ENCODE peak calls at places on chromosome 21, in seven cellular contexts. One of them, this sample, is unnamed.
A peak's percentile ranks its signal among the peaks of the same experiment; 100 is the strongest.

GRCh38 chr21:36684957-36685714 is 13.8 kb upstream of the SIM2 start:
- ATAC-seq in GM23338: no peak
- ATAC-seq in Panc1: no peak
- ATAC-seq in HepG2: no peak
- ATAC-seq in HCT116: no peak
- ATAC-seq in K562: no peak
- ATAC-seq in upper lobe of left lung: no peak
- ATAC-seq in this sample: no peak

GRCh38 chr21:25409992-25410391 is 197.3 kb downstream of the MRPL39 start:
- ATAC-seq in GM23338: no peak
- ATAC-seq in Panc1: no peak
- ATAC-seq in HepG2: no peak
- ATAC-seq in HCT116: no peak
- ATAC-seq in K562: no peak
- ATAC-seq in upper lobe of left lung: no peak
- ATAC-seq in this sample: no peak

GRCh38 chr21:33360281-33360680 is 35.5 kb downstream of the IFNAR1 start:
- ATAC-seq in GM23338: no peak
- ATAC-seq in Panc1: no peak
- ATAC-seq in HepG2: no peak
- ATAC-seq in HCT116: no peak
- ATAC-seq in K562: no peak
- ATAC-seq in upper lobe of left lung: peak; percentile 75
- ATAC-seq in this sample: peak; percentile 50

GRCh38 chr21:39688010-39688409 is 57.0 kb upstream of the IGSF5 start:
- ATAC-seq in GM23338: no peak
- ATAC-seq in Panc1: no peak
- ATAC-seq in HepG2: no peak
- ATAC-seq in HCT116: no peak
- ATAC-seq in K562: no peak
- ATAC-seq in upper lobe of left lung: no peak
- ATAC-seq in this sample: no peak

GRCh38 chr21:37294674-37295073 is 27.5 kb upstream of the VPS26C start:
- ATAC-seq in GM23338: no peak
- ATAC-seq in Panc1: no peak
- ATAC-seq in HepG2: no peak
- ATAC-seq in HCT116: no peak
- ATAC-seq in K562: no peak
- ATAC-seq in upper lobe of left lung: no peak
- ATAC-seq in this sample: no peak

GRCh38 chr21:39096754-39097153 is 86.5 kb downstream of the PSMG1 start:
- ATAC-seq in GM23338: peak; percentile 88
- ATAC-seq in Panc1: no peak
- ATAC-seq in HepG2: no peak
- ATAC-seq in HCT116: peak; percentile 63
- ATAC-seq in K562: peak; percentile 48
- ATAC-seq in upper lobe of left lung: no peak
- ATAC-seq in this sample: no peak

GRCh38 chr21:25966308-25966707 is 204.3 kb downstream of the APP start:
- ATAC-seq in GM23338: no peak
- ATAC-seq in Panc1: no peak
- ATAC-seq in HepG2: no peak
- ATAC-seq in HCT116: no peak
- ATAC-seq in K562: no peak
- ATAC-seq in upper lobe of left lung: no peak
- ATAC-seq in this sample: no peak

GRCh38 chr21:36125513-36126121 is 9.3 kb upstream of the CBR3 start:
- ATAC-seq in GM23338: peak; percentile 22
- ATAC-seq in Panc1: no peak
- ATAC-seq in HepG2: peak; percentile 64
- ATAC-seq in HCT116: peak; percentile 40
- ATAC-seq in K562: peak; percentile 73
- ATAC-seq in upper lobe of left lung: peak; percentile 71
- ATAC-seq in this sample: no peak

GRCh38 chr21:37842163-37842919 is 73.9 kb downstream of the KCNJ6 start:
- ATAC-seq in GM23338: no peak
- ATAC-seq in Panc1: no peak
- ATAC-seq in HepG2: no peak
- ATAC-seq in HCT116: no peak
- ATAC-seq in K562: no peak
- ATAC-seq in upper lobe of left lung: no peak
- ATAC-seq in this sample: no peak

GRCh38 chr21:26130249-26130896 is 40.2 kb downstream of the APP start:
- ATAC-seq in GM23338: peak; percentile 45
- ATAC-seq in Panc1: no peak
- ATAC-seq in HepG2: no peak
- ATAC-seq in HCT116: no peak
- ATAC-seq in K562: no peak
- ATAC-seq in upper lobe of left lung: no peak
- ATAC-seq in this sample: peak; percentile 30

GRCh38 chr21:24375201-24375600 is 1232.1 kb downstream of the MRPL39 start:
- ATAC-seq in GM23338: no peak
- ATAC-seq in Panc1: no peak
- ATAC-seq in HepG2: no peak
- ATAC-seq in HCT116: no peak
- ATAC-seq in K562: no peak
- ATAC-seq in upper lobe of left lung: no peak
- ATAC-seq in this sample: no peak

GRCh38 chr21:36641346-36641745 is 57.6 kb upstream of the SIM2 start:
- ATAC-seq in GM23338: no peak
- ATAC-seq in Panc1: no peak
- ATAC-seq in HepG2: no peak
- ATAC-seq in HCT116: no peak
- ATAC-seq in K562: no peak
- ATAC-seq in upper lobe of left lung: no peak
- ATAC-seq in this sample: no peak

GRCh38 chr21:39060485-39061099 is 122.7 kb downstream of the PSMG1 start:
- ATAC-seq in GM23338: no peak
- ATAC-seq in Panc1: no peak
- ATAC-seq in HepG2: no peak
- ATAC-seq in HCT116: no peak
- ATAC-seq in K562: no peak
- ATAC-seq in upper lobe of left lung: no peak
- ATAC-seq in this sample: no peak

GRCh38 chr21:38662224-38662568 is 143.5 kb upstream of the ETS2 start:
- ATAC-seq in GM23338: no peak
- ATAC-seq in Panc1: no peak
- ATAC-seq in HepG2: no peak
- ATAC-seq in HCT116: no peak
- ATAC-seq in K562: no peak
- ATAC-seq in upper lobe of left lung: no peak
- ATAC-seq in this sample: no peak

DNA sequence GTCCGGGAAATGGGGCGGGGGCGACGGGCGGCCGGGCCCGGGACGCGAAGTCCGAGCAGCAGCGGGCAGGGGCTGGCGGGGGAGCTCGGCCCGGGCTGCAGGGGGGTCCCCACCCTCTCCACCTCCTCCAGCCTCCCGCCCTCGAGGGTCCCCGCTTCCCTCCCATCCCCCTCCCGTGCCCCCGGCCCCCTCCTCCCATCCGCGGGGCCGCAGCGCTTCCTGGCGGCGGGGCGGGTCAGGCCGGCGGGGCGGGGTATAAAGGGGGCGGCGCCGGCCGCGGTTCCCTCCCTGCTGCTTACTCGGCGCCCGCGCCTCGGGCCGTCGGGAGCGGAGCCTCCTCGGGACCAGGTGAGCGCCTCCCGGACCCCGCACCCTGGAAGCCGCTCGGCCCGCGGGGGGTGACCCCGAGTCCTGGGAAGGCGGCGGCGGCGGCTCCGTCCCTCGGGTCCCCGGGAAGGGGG is at the start of gene COL6A2:
- ATAC-seq in GM23338: peak; percentile 84
- ATAC-seq in Panc1: peak; percentile 92
- ATAC-seq in HepG2: peak; percentile 72
- ATAC-seq in HCT116: peak; percentile 98
- ATAC-seq in K562: peak; percentile 97
- ATAC-seq in upper lobe of left lung: peak; percentile 90
- ATAC-seq in this sample: peak; percentile 86
- TF ChIP-seq POLR2AphosphoS5 in GM23338: peak; percentile 78
- TF ChIP-seq POLR2AphosphoS5 in Panc1: no peak
- TF ChIP-seq POLR2AphosphoS5 in HepG2: no peak
- TF ChIP-seq POLR2AphosphoS5 in HCT116: peak; percentile 86
- TF ChIP-seq POLR2AphosphoS5 in K562: no peak
- TF ChIP-seq POLR2AphosphoS5 in upper lobe of left lung: peak; percentile 69
- TF ChIP-seq POLR2AphosphoS5 in this sample: peak; percentile 78

DNA sequence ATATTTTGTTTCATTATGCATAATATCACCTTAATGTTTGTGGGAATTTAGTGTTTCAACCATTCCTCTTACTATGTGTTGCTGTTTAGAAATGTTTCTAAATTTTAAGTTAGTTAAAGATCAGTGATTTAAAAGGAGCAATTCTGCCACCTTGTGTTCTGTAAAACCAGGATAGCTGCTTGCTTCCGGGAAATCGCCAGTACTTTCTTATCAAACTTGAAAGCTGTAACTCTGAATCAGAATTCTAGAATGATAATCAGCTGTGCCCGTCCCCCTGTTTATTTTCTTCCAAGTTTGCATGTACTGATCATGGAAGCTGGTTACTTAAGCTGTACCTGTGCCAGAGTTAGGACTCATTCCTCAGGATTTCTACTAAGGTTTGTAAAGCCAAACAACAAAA is 656.4 kb downstream of the LTN1 start:
- ATAC-seq in GM23338: no peak
- ATAC-seq in Panc1: no peak
- ATAC-seq in HepG2: no peak
- ATAC-seq in HCT116: no peak
- ATAC-seq in K562: no peak
- ATAC-seq in upper lobe of left lung: peak; percentile 50
- ATAC-seq in this sample: peak; percentile 32
- TF ChIP-seq POLR2AphosphoS5 in GM23338: no peak
- TF ChIP-seq POLR2AphosphoS5 in Panc1: no peak
- TF ChIP-seq POLR2AphosphoS5 in HepG2: no peak
- TF ChIP-seq POLR2AphosphoS5 in HCT116: no peak
- TF ChIP-seq POLR2AphosphoS5 in K562: no peak
- TF ChIP-seq POLR2AphosphoS5 in upper lobe of left lung: no peak
- TF ChIP-seq POLR2AphosphoS5 in this sample: peak; percentile 72

GRCh38 chr21:41363370-41364270 is 1.8 kb downstream of the MX2 start:
- ATAC-seq in GM23338: no peak
- ATAC-seq in Panc1: no peak
- ATAC-seq in HepG2: no peak
- ATAC-seq in HCT116: no peak
- ATAC-seq in K562: no peak
- ATAC-seq in upper lobe of left lung: no peak
- ATAC-seq in this sample: no peak
- TF ChIP-seq POLR2AphosphoS5 in GM23338: no peak
- TF ChIP-seq POLR2AphosphoS5 in Panc1: no peak
- TF ChIP-seq POLR2AphosphoS5 in HepG2: no peak
- TF ChIP-seq POLR2AphosphoS5 in HCT116: no peak
- TF ChIP-seq POLR2AphosphoS5 in K562: no peak
- TF ChIP-seq POLR2AphosphoS5 in upper lobe of left lung: no peak
- TF ChIP-seq POLR2AphosphoS5 in this sample: no peak

DNA sequence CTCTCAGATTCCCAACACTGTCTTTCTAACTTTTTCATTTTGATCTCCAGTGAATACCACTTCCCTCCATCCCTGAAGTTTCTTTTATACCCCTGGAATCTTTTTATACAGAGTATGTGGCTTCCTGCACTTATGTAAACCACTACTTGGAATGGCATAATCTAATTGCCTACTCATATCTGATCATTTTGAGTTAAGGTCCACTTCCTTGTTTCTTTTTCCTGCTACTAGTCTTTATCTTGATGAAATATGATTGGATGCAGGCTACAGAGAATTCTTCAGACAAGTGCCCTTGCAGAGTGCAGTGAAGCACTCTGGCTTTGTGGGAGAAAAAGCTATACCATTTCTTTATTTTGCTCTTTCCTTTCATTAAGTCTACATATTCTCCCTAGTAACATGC is 325.3 kb upstream of the ADAMTS5 start:
- ATAC-seq in GM23338: no peak
- ATAC-seq in Panc1: no peak
- ATAC-seq in HepG2: no peak
- ATAC-seq in HCT116: no peak
- ATAC-seq in K562: no peak
- ATAC-seq in upper lobe of left lung: no peak
- ATAC-seq in this sample: no peak
- TF ChIP-seq POLR2AphosphoS5 in GM23338: no peak
- TF ChIP-seq POLR2AphosphoS5 in Panc1: no peak
- TF ChIP-seq POLR2AphosphoS5 in HepG2: no peak
- TF ChIP-seq POLR2AphosphoS5 in HCT116: no peak
- TF ChIP-seq POLR2AphosphoS5 in K562: no peak
- TF ChIP-seq POLR2AphosphoS5 in upper lobe of left lung: no peak
- TF ChIP-seq POLR2AphosphoS5 in this sample: no peak

DNA sequence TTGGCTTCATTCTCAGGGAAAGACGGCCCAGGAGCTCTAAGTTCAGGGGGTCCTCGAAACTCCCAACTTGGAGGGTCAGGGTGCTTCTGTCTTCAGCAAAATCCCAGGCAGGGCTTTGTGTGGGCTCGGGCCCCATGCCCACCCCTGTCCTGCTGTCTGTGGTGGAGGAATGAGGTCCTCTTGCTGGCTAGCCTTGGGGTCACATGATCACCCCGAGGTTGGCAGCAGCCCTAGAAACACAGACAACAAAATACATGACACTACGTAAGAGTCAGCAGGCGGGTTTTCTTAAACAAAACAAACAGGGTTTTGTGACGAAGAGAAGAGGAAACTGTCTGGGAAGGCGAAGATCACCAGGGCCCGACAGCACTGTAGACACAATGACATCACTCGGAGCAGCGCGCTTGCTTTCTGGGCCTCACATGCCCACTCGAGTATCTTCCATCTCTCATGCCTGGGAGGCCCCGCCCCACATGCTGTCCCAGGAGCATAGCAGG is 94.9 kb downstream of the SIK1 start:
- ATAC-seq in GM23338: no peak
- ATAC-seq in Panc1: no peak
- ATAC-seq in HepG2: no peak
- ATAC-seq in HCT116: no peak
- ATAC-seq in K562: peak; percentile 22
- ATAC-seq in upper lobe of left lung: peak; percentile 35
- ATAC-seq in this sample: no peak
- TF ChIP-seq POLR2AphosphoS5 in GM23338: no peak
- TF ChIP-seq POLR2AphosphoS5 in Panc1: no peak
- TF ChIP-seq POLR2AphosphoS5 in HepG2: no peak
- TF ChIP-seq POLR2AphosphoS5 in HCT116: no peak
- TF ChIP-seq POLR2AphosphoS5 in K562: no peak
- TF ChIP-seq POLR2AphosphoS5 in upper lobe of left lung: no peak
- TF ChIP-seq POLR2AphosphoS5 in this sample: no peak